ENCODE peak calls at places on chromosomes 11 and 22, in ten cellular contexts. J, Q, S, L, N, Y, U, O, K and Z are unnamed samples.

GRCh38 chr22:27507066-27507715 is 294.4 kb downstream of the MN1 start:
- DNase-seq in Y (no peak), Q (no peak), L (no peak), K (no peak), J (no peak), U (no peak), N (no peak), S (no peak), O (no peak), Z (no peak)

GRCh38 chr11:97657852-97658251 is 1268.0 kb downstream of the JRKL start:
- DNase-seq in Q (no peak), L (no peak), K (no peak), S (no peak), U (no peak), N (no peak), Y (no peak), O (no peak), J (no peak), Z (no peak)

GRCh38 chr11:35918716-35919115 is 25.1 kb upstream of the LDLRAD3 start:
- DNase-seq in Q (no peak), L (no peak), S (no peak), U (no peak), K (no peak), N (no peak), J (no peak), Y (no peak), O (no peak), Z (no peak)

GRCh38 chr11:132125855-132126841 is 755.7 kb downstream of the NTM start:
- DNase-seq in Y (no peak), L (peak), N (no peak), U (no peak), J (peak), K (peak), Q (peak), S (peak), O (peak), Z (no peak)

GRCh38 chr22:49507607-49508292 is 319.9 kb downstream of the BRD1 start:
- DNase-seq in S (no peak), N (no peak), J (no peak), L (no peak), O (no peak), Y (no peak), Q (no peak), K (no peak), U (no peak), Z (no peak)

GRCh38 chr11:46006418-46007070 is 84.1 kb downstream of the LARGE2 start:
- DNase-seq in K (peak), Y (no peak), O (peak), J (peak), S (no peak), Q (peak), U (no peak), N (no peak), L (no peak), Z (no peak)

GRCh38 chr11:77155556-77156130 is 27.6 kb downstream of the MYO7A start:
- DNase-seq in O (no peak), U (no peak), N (no peak), J (no peak), L (no peak), Q (no peak), S (no peak), K (no peak), Y (no peak), Z (no peak)

GRCh38 chr11:87030458-87031054 is 7.2 kb upstream of the TMEM135 start:
- DNase-seq in Y (no peak), J (no peak), S (no peak), O (no peak), N (no peak), L (no peak), U (no peak), Q (peak), K (no peak), Z (no peak)

GRCh38 chr11:119436093-119436492 is 13.1 kb upstream of the THY1 start:
- DNase-seq in L (no peak), O (no peak), N (no peak), U (no peak), J (no peak), S (no peak), Y (no peak), K (no peak), Q (no peak), Z (no peak)

GRCh38 chr11:102120006-102120405 is 9.8 kb downstream of the YAP1 start:
- DNase-seq in L (no peak), N (no peak), J (no peak), O (no peak), Q (no peak), U (no peak), Y (no peak), K (no peak), S (no peak), Z (no peak)

GRCh38 chr22:32911526-32911925 is 110.0 kb downstream of the TIMP3 start:
- DNase-seq in S (no peak), Q (no peak), L (no peak), O (no peak), Y (no peak), N (no peak), K (no peak), U (no peak), J (no peak), Z (no peak)

GRCh38 chr11:68546555-68546954 is 86.0 kb downstream of the PPP6R3 start:
- DNase-seq in O (no peak), K (no peak), S (no peak), N (no peak), J (no peak), L (no peak), U (no peak), Q (no peak), Y (no peak), Z (no peak)

GRCh38 chr22:47372111-47372581 is 609.7 kb downstream of the TBC1D22A start:
- DNase-seq in N (no peak), U (no peak), J (no peak), S (no peak), Q (no peak), K (no peak), L (no peak), Y (no peak), O (no peak), Z (no peak)

GRCh38 chr22:20215742-20216141 is 52.4 kb downstream of the RTN4R start:
- DNase-seq in S (no peak), L (no peak), Y (no peak), N (no peak), O (no peak), Q (no peak), U (no peak), J (no peak), K (no peak), Z (no peak)

GRCh38 chr11:2076441-2076840 is 62.7 kb downstream of the IGF2 start:
- DNase-seq in S (no peak), N (no peak), U (no peak), L (no peak), O (no peak), Y (no peak), K (no peak), Q (no peak), J (no peak), Z (no peak)

GRCh38 chr11:93123351-93123898 is 74.4 kb downstream of the SLC36A4 start:
- DNase-seq in K (peak), J (no peak), Q (no peak), U (no peak), O (no peak), L (peak), S (no peak), Y (no peak), N (no peak), Z (no peak)

GRCh38 chr11:40129276-40129675 is 1330.2 kb downstream of the LRRC4C start:
- DNase-seq in N (no peak), Y (no peak), O (peak), J (no peak), Q (no peak), U (no peak), L (no peak), S (no peak), K (peak), Z (no peak)

GRCh38 chr11:70834984-70835560 is 417.3 kb downstream of the SHANK2 start:
- DNase-seq in Y (no peak), N (no peak), K (no peak), O (no peak), J (no peak), U (no peak), S (no peak), L (no peak), Q (no peak), Z (peak)

GRCh38 chr11:1888811-1889526 is 2.7 kb downstream of the PRR33 start:
- DNase-seq in U (no peak), J (no peak), Y (peak), S (no peak), K (peak), Q (peak), N (no peak), L (peak), O (peak), Z (no peak)

GRCh38 chr11:115348404-115348803 is 155.8 kb downstream of the CADM1 start:
- DNase-seq in O (no peak), K (no peak), Y (no peak), S (no peak), N (no peak), L (no peak), Q (no peak), U (no peak), J (no peak), Z (peak)

GRCh38 chr11:34427171-34427805 is 11.4 kb upstream of the CAT start:
- DNase-seq in N (peak), Y (no peak), L (no peak), O (no peak), K (no peak), J (peak), Q (no peak), S (no peak), U (peak), Z (peak)